ENCODE peak calls at places on chromosome 18, in seven cellular contexts. One of them, this sample, is unnamed.
A peak's percentile ranks its signal among the peaks of the same experiment; 100 is the strongest.

GRCh38 chr18:11587432-11587831 is 22.0 kb upstream of the SLC35G4 start:
- DNase-seq in IMR-90: no peak
- DNase-seq in H9: no peak
- DNase-seq in mesendoderm: no peak
- DNase-seq in H1: no peak
- DNase-seq in mesenchymal stem cell: no peak
- DNase-seq in trophoblast cell: no peak
- DNase-seq in this sample: no peak

GRCh38 chr18:35005963-35006577 is 35.1 kb upstream of the MAPRE2 start:
- DNase-seq in IMR-90: peak; percentile 70
- DNase-seq in H9: no peak
- DNase-seq in mesendoderm: peak; percentile 78
- DNase-seq in H1: no peak
- DNase-seq in mesenchymal stem cell: peak; percentile 78
- DNase-seq in trophoblast cell: peak; percentile 60
- DNase-seq in this sample: peak; percentile 63

GRCh38 chr18:43422483-43422882 is 145.2 kb upstream of the SYT4 start:
- DNase-seq in IMR-90: no peak
- DNase-seq in H9: peak; percentile 39
- DNase-seq in mesendoderm: peak; percentile 57
- DNase-seq in H1: no peak
- DNase-seq in mesenchymal stem cell: peak; percentile 21
- DNase-seq in trophoblast cell: no peak
- DNase-seq in this sample: no peak

GRCh38 chr18:75248426-75249191 is 38.0 kb downstream of the TSHZ1 start:
- DNase-seq in IMR-90: no peak
- DNase-seq in H9: no peak
- DNase-seq in mesendoderm: no peak
- DNase-seq in H1: no peak
- DNase-seq in mesenchymal stem cell: peak; percentile 18
- DNase-seq in trophoblast cell: no peak
- DNase-seq in this sample: no peak

GRCh38 chr18:5970032-5970431 is 74.7 kb upstream of the TMEM200C start:
- DNase-seq in IMR-90: no peak
- DNase-seq in H9: no peak
- DNase-seq in mesendoderm: peak; percentile 29
- DNase-seq in H1: peak; percentile 42
- DNase-seq in mesenchymal stem cell: no peak
- DNase-seq in trophoblast cell: no peak
- DNase-seq in this sample: no peak

GRCh38 chr18:42052137-42052708 is 97.2 kb downstream of the PIK3C3 start:
- DNase-seq in IMR-90: peak; percentile 52
- DNase-seq in H9: no peak
- DNase-seq in mesendoderm: peak; percentile 6
- DNase-seq in H1: no peak
- DNase-seq in mesenchymal stem cell: peak; percentile 20
- DNase-seq in trophoblast cell: no peak
- DNase-seq in this sample: no peak

GRCh38 chr18:75010260-75010659 is 198.7 kb downstream of the PTGR3 start:
- DNase-seq in IMR-90: no peak
- DNase-seq in H9: no peak
- DNase-seq in mesendoderm: no peak
- DNase-seq in H1: no peak
- DNase-seq in mesenchymal stem cell: no peak
- DNase-seq in trophoblast cell: no peak
- DNase-seq in this sample: no peak

GRCh38 chr18:9756566-9757470 is 48.7 kb downstream of the RAB31 start:
- DNase-seq in IMR-90: no peak
- DNase-seq in H9: no peak
- DNase-seq in mesendoderm: no peak
- DNase-seq in H1: no peak
- DNase-seq in mesenchymal stem cell: peak; percentile 51
- DNase-seq in trophoblast cell: no peak
- DNase-seq in this sample: no peak

GRCh38 chr18:59909289-59910036 is 9.7 kb downstream of the PMAIP1 start:
- DNase-seq in IMR-90: peak; percentile 86
- DNase-seq in H9: no peak
- DNase-seq in mesendoderm: no peak
- DNase-seq in H1: no peak
- DNase-seq in mesenchymal stem cell: peak; percentile 94
- DNase-seq in trophoblast cell: no peak
- DNase-seq in this sample: no peak

GRCh38 chr18:57819671-57820460 is 16.8 kb upstream of the ATP8B1 start:
- DNase-seq in IMR-90: peak; percentile 95
- DNase-seq in H9: no peak
- DNase-seq in mesendoderm: peak; percentile 79
- DNase-seq in H1: no peak
- DNase-seq in mesenchymal stem cell: peak; percentile 82
- DNase-seq in trophoblast cell: peak; percentile 23
- DNase-seq in this sample: no peak

GRCh38 chr18:37419272-37419671 is 146.3 kb downstream of the CELF4 start:
- DNase-seq in IMR-90: peak; percentile 12
- DNase-seq in H9: no peak
- DNase-seq in mesendoderm: peak; percentile 52
- DNase-seq in H1: no peak
- DNase-seq in mesenchymal stem cell: no peak
- DNase-seq in trophoblast cell: peak; percentile 83
- DNase-seq in this sample: no peak

GRCh38 chr18:12574494-12575185 is 83.3 kb downstream of the SPIRE1 start:
- DNase-seq in IMR-90: peak; percentile 35
- DNase-seq in H9: no peak
- DNase-seq in mesendoderm: no peak
- DNase-seq in H1: no peak
- DNase-seq in mesenchymal stem cell: peak; percentile 6
- DNase-seq in trophoblast cell: no peak
- DNase-seq in this sample: no peak

GRCh38 chr18:32439802-32440201 is 30.9 kb downstream of the GAREM1 start:
- DNase-seq in IMR-90: no peak
- DNase-seq in H9: peak; percentile 33
- DNase-seq in mesendoderm: peak; percentile 60
- DNase-seq in H1: no peak
- DNase-seq in mesenchymal stem cell: no peak
- DNase-seq in trophoblast cell: no peak
- DNase-seq in this sample: no peak

GRCh38 chr18:60372598-60372997 is at the start of gene MC4R:
- DNase-seq in IMR-90: peak; percentile 82
- DNase-seq in H9: peak; percentile 42
- DNase-seq in mesendoderm: peak; percentile 48
- DNase-seq in H1: no peak
- DNase-seq in mesenchymal stem cell: peak; percentile 74
- DNase-seq in trophoblast cell: no peak
- DNase-seq in this sample: peak; percentile 11

DNA sequence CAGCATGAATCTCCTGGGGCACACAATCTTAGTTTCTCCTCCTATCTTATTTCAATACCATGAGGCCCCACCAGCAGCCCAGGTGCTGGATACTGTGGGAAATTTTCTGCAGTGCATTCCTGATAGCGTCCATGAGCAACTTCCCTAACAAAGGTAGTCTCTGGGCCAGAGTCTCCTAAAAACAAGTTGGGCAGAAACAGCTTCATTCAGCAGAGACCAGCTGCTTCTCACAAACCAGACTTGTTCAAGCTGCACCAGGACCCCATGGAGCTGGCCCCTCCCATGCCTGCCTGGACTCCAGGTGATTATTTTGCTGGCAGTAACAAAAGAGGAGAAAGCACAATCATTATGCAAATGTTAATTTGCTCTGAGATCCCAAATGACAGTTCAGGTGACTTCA is 31.4 kb downstream of the MYO5B start:
- DNase-seq in IMR-90: no peak
- DNase-seq in H9: no peak
- DNase-seq in mesendoderm: no peak
- DNase-seq in H1: no peak
- DNase-seq in mesenchymal stem cell: no peak
- DNase-seq in trophoblast cell: no peak
- DNase-seq in this sample: no peak
- H3K4ac ChIP-seq in IMR-90: no peak overlapping the region
- H3K4ac ChIP-seq in H9: no peak overlapping the region
- H3K4ac ChIP-seq in mesendoderm: no peak overlapping the region
- H3K4ac ChIP-seq in H1: no peak overlapping the region
- H3K4ac ChIP-seq in mesenchymal stem cell: no peak overlapping the region
- H3K4ac ChIP-seq in trophoblast cell: no peak overlapping the region
- H3K4ac ChIP-seq in this sample: no peak overlapping the region

DNA sequence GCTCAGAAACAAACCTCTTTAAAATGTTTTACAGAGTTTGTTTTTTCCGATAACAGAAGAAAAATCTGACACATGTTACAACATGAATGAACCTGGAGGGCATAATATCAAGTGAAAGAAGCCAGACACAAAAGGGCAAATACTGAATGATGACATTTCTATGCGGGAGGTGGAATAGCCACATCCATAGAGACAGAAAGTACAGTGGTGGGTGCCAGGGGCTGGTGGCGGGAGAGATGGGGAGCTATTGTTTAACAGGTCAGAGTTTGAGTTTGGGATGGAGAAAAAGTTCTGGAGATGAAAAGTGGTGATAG is 55.7 kb upstream of the RAB12 start:
- DNase-seq in IMR-90: no peak
- DNase-seq in H9: no peak
- DNase-seq in mesendoderm: no peak
- DNase-seq in H1: no peak
- DNase-seq in mesenchymal stem cell: no peak
- DNase-seq in trophoblast cell: no peak
- DNase-seq in this sample: no peak
- H3K4ac ChIP-seq in IMR-90: no peak overlapping the region
- H3K4ac ChIP-seq in H9: no peak overlapping the region
- H3K4ac ChIP-seq in mesendoderm: no peak overlapping the region
- H3K4ac ChIP-seq in H1: no peak overlapping the region
- H3K4ac ChIP-seq in mesenchymal stem cell: no peak overlapping the region
- H3K4ac ChIP-seq in trophoblast cell: no peak overlapping the region
- H3K4ac ChIP-seq in this sample: no peak overlapping the region

GRCh38 chr18:62721837-62722795 is 6.8 kb downstream of the PHLPP1 start:
- DNase-seq in IMR-90: no peak
- DNase-seq in H9: no peak
- DNase-seq in mesendoderm: no peak
- DNase-seq in H1: no peak
- DNase-seq in mesenchymal stem cell: no peak
- DNase-seq in trophoblast cell: no peak
- DNase-seq in this sample: no peak

GRCh38 chr18:62720766-62721613 is 5.6 kb downstream of the PHLPP1 start:
- DNase-seq in IMR-90: no peak
- DNase-seq in H9: no peak
- DNase-seq in mesendoderm: no peak
- DNase-seq in H1: no peak
- DNase-seq in mesenchymal stem cell: no peak
- DNase-seq in trophoblast cell: no peak
- DNase-seq in this sample: no peak

GRCh38 chr18:62718268-62718800 is 3.0 kb downstream of the PHLPP1 start:
- DNase-seq in IMR-90: no peak
- DNase-seq in H9: no peak
- DNase-seq in mesendoderm: no peak
- DNase-seq in H1: no peak
- DNase-seq in mesenchymal stem cell: no peak
- DNase-seq in trophoblast cell: no peak
- DNase-seq in this sample: no peak

GRCh38 chr18:62717850-62718229 is 2.5 kb downstream of the PHLPP1 start:
- DNase-seq in IMR-90: peak; percentile 26
- DNase-seq in H9: no peak
- DNase-seq in mesendoderm: peak; percentile 30
- DNase-seq in H1: no peak
- DNase-seq in mesenchymal stem cell: peak; percentile 53
- DNase-seq in trophoblast cell: no peak
- DNase-seq in this sample: no peak

GRCh38 chr18:62720048-62720447 is 4.7 kb downstream of the PHLPP1 start:
- DNase-seq in IMR-90: no peak
- DNase-seq in H9: no peak
- DNase-seq in mesendoderm: no peak
- DNase-seq in H1: no peak
- DNase-seq in mesenchymal stem cell: no peak
- DNase-seq in trophoblast cell: no peak
- DNase-seq in this sample: no peak
- H3K4ac ChIP-seq in IMR-90: no peak overlapping the region
- H3K4ac ChIP-seq in H9: no peak overlapping the region
- H3K4ac ChIP-seq in mesendoderm: no peak overlapping the region
- H3K4ac ChIP-seq in H1: no peak overlapping the region
- H3K4ac ChIP-seq in mesenchymal stem cell: no peak overlapping the region
- H3K4ac ChIP-seq in trophoblast cell: no peak overlapping the region
- H3K4ac ChIP-seq in this sample: no peak overlapping the region

DNA sequence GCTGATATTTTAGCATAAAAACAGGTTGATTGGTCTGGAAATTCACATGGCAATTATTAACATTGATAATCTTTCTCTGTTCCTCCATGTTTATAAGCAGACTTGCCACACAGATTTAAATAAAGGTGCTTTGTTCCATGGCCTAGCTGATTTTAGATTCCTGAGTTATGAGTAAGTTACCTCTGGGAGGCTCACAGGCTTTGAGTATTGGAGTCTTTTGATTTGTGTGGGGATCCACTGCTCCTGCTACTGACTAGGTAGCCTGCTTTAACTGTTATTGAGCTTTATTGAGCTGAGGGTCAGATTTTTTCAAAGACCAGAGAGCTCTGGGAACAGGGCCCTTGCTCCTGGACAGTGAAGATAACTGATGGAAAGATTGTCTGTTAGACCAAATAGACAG is 166.2 kb downstream of the ANKRD30B start:
- DNase-seq in IMR-90: no peak
- DNase-seq in H9: no peak
- DNase-seq in mesendoderm: no peak
- DNase-seq in H1: no peak
- DNase-seq in mesenchymal stem cell: no peak
- DNase-seq in trophoblast cell: no peak
- DNase-seq in this sample: no peak
- H3K4ac ChIP-seq in IMR-90: no peak overlapping the region
- H3K4ac ChIP-seq in H9: no peak overlapping the region
- H3K4ac ChIP-seq in mesendoderm: no peak overlapping the region
- H3K4ac ChIP-seq in H1: no peak overlapping the region
- H3K4ac ChIP-seq in mesenchymal stem cell: no peak overlapping the region
- H3K4ac ChIP-seq in trophoblast cell: no peak overlapping the region
- H3K4ac ChIP-seq in this sample: no peak overlapping the region

GRCh38 chr18:44731866-44732555 is 51.3 kb downstream of the SETBP1 start:
- DNase-seq in IMR-90: peak; percentile 41
- DNase-seq in H9: no peak
- DNase-seq in mesendoderm: no peak
- DNase-seq in H1: no peak
- DNase-seq in mesenchymal stem cell: peak; percentile 48
- DNase-seq in trophoblast cell: peak; percentile 69
- DNase-seq in this sample: no peak
- H3K4ac ChIP-seq in IMR-90: no peak overlapping the region
- H3K4ac ChIP-seq in H9: no peak overlapping the region
- H3K4ac ChIP-seq in mesendoderm: no peak overlapping the region
- H3K4ac ChIP-seq in H1: no peak overlapping the region
- H3K4ac ChIP-seq in mesenchymal stem cell: no peak overlapping the region
- H3K4ac ChIP-seq in trophoblast cell: no peak overlapping the region
- H3K4ac ChIP-seq in this sample: no peak overlapping the region

This sample was measured in neuronal stem cell.